ENCODE peak calls at places on chromosomes 1 and 21, in four cellular contexts. Y is NCI-H524 treated with DMSO at 0.1 percent for 48 hours, D is AG04450, V is endothelial cell. M is an unnamed sample.

GRCh38 chr1:173997796-173998195 is 24.4 kb downstream of the RC3H1 start:
- DNase-seq in Y (no peak), D (peak; percentile 11), V (no peak), M (no peak)

GRCh38 chr1:207313131-207313530 is 8.3 kb upstream of the CD55 start:
- DNase-seq in Y (no peak), D (no peak), V (no peak), M (no peak)

GRCh38 chr1:7453038-7453437 is 318.1 kb upstream of the VAMP3 start:
- DNase-seq in Y (no peak), D (no peak), V (no peak), M (no peak)

GRCh38 chr1:52542085-52542688 is 10.7 kb downstream of the TUT4 start:
- DNase-seq in Y (no peak), D (no peak), V (no peak), M (no peak)

GRCh38 chr1:61152706-61153105 is 70.3 kb downstream of the NFIA start:
- DNase-seq in Y (no peak), D (no peak), V (no peak), M (no peak)

GRCh38 chr1:3341236-3341994 is 113.0 kb upstream of the ARHGEF16 start:
- DNase-seq in Y (no peak), D (no peak), V (no peak), M (no peak)

GRCh38 chr1:185284533-185285244 is 32.4 kb downstream of the IVNS1ABP start:
- DNase-seq in Y (no peak), D (no peak), V (no peak), M (no peak)

GRCh38 chr21:39852726-39853510 is 14.3 kb upstream of the PCP4 start:
- DNase-seq in Y (no peak), D (no peak), V (no peak), M (no peak)

GRCh38 chr1:168480997-168481396 is 62.8 kb downstream of the XCL2 start:
- DNase-seq in Y (no peak), D (no peak), V (no peak), M (no peak)

GRCh38 chr1:21623411-21623961 is 45.7 kb downstream of the RAP1GAP start:
- DNase-seq in Y (no peak), D (no peak), V (no peak), M (no peak)

GRCh38 chr1:184973308-184974085 is 811 bp downstream of the NIBAN1 start:
- DNase-seq in Y (no peak), D (no peak), V (peak; percentile 33), M (peak; percentile 47)

GRCh38 chr1:47752048-47752451 is 245.1 kb downstream of the TRABD2B start:
- DNase-seq in Y (no peak), D (no peak), V (no peak), M (no peak)

GRCh38 chr1:31439276-31439675 is 26.3 kb downstream of the SERINC2 start:
- DNase-seq in Y (no peak), D (no peak), V (no peak), M (no peak)

GRCh38 chr1:48048064-48048463 is 50.9 kb upstream of the TRABD2B start:
- DNase-seq in Y (no peak), D (no peak), V (no peak), M (no peak)

GRCh38 chr1:156378557-156378956 is 9.5 kb downstream of the RHBG start:
- DNase-seq in Y (no peak), D (no peak), V (no peak), M (no peak)